ENCODE peak calls at places on chromosomes 4 and X, in ten cellular contexts. X, J, W, M, U, G, T, Y, L and O are unnamed samples.
A peak's percentile ranks its signal among the peaks of the same experiment; 100 is the strongest.

GRCh38 chr4:72319596-72319995 is 249.4 kb downstream of the ADAMTS3 start:
- DNase-seq in G (no peak), W (no peak), M (peak; percentile 69), Y (peak; percentile 86), L (peak; percentile 11), T (peak; percentile 15), J (no peak), U (no peak), X (no peak), O (peak; percentile 76)

GRCh38 chrX:50075630-50076349 is 125.0 kb downstream of the AKAP4 start:
- DNase-seq in T (no peak), U (no peak), J (no peak), G (no peak), Y (no peak), M (no peak), X (no peak), L (no peak), W (no peak), O (no peak)

GRCh38 chr4:24659241-24659961 is 75.0 kb upstream of the DHX15 start:
- DNase-seq in M (no peak), Y (no peak), G (no peak), U (no peak), W (no peak), T (peak; percentile 46), J (no peak), X (no peak), L (no peak), O (no peak)

GRCh38 chrX:54950730-54951375 is 30.2 kb downstream of the TRO start:
- DNase-seq in G (no peak), Y (no peak), J (no peak), X (no peak), W (no peak), T (no peak), M (no peak), L (no peak), U (peak; percentile 40), O (no peak)

GRCh38 chr4:143512978-143513313 is 556 bp upstream of the SMARCA5 start:
- DNase-seq in X (no peak), L (no peak), W (no peak), G (no peak), U (no peak), M (no peak), Y (no peak), J (no peak), T (no peak), O (no peak)

GRCh38 chr4:148444296-148445070 is 2.3 kb upstream of the NR3C2 start:
- DNase-seq in U (peak; percentile 62), J (no peak), X (no peak), L (no peak), W (peak; percentile 7), T (no peak), M (no peak), G (peak; percentile 42), Y (peak; percentile 40), O (no peak)

GRCh38 chr4:158769175-158769831 is 477 bp downstream of the FNIP2 start:
- DNase-seq in X (no peak), U (peak; percentile 62), L (no peak), J (peak; percentile 34), M (no peak), G (peak; percentile 55), T (no peak), W (peak; percentile 49), Y (peak; percentile 50), O (no peak)

GRCh38 chr4:153763404-153763803 is 3.6 kb upstream of the RNF175 start:
- DNase-seq in U (no peak), G (no peak), X (no peak), T (no peak), Y (peak; percentile 28), M (no peak), J (no peak), W (no peak), L (no peak), O (no peak)

DNA sequence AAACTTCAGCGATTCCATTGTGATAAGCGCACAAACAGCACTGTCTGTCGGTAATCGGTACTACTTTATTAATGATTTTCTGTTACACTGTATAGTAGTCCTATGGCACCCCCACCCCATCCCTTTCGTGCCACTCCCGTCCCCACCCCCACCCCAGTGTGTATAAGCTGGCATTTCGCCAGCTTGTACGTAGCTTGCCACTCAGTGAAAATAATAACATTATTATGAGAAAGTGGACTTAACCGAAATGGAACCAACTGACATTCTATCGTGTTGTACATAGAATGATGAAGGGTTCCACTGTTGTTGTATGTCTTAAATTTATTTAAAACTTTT is 4.8 kb downstream of the MID1IP1 start:
- DNase-seq in T (no peak), U (peak; percentile 22), X (no peak), W (peak; percentile 21), L (no peak), Y (peak; percentile 66), M (no peak), J (no peak), G (no peak), O (no peak)
- H3K4me3 ChIP-seq in T (peak overlapping the region; percentile 69), U (peak overlapping the region; percentile 48), X (peak overlapping the region; percentile 66), W (peak overlapping the region; percentile 86), L (peak overlapping the region; percentile 75), Y (peak overlapping the region; percentile 47), M (peak overlapping the region; percentile 91), J (peak overlapping the region; percentile 72), G (peak overlapping the region; percentile 76), O (peak overlapping the region; percentile 64)

GRCh38 chr4:120922390-120923200 is at the start of gene PRDM5:
- DNase-seq in L (no peak), U (peak; percentile 71), W (no peak), X (no peak), G (peak; percentile 77), Y (peak; percentile 74), M (peak; percentile 40), J (peak; percentile 72), T (peak; percentile 76), O (peak; percentile 65)
- TF ChIP-seq CTCF in L (peak; percentile 28), U (no peak), W (no peak), X (no peak), G (peak; percentile 16), Y (peak; percentile 26), M (no peak), J (peak; percentile 37), T (peak; percentile 12), O (peak; percentile 12)

DNA sequence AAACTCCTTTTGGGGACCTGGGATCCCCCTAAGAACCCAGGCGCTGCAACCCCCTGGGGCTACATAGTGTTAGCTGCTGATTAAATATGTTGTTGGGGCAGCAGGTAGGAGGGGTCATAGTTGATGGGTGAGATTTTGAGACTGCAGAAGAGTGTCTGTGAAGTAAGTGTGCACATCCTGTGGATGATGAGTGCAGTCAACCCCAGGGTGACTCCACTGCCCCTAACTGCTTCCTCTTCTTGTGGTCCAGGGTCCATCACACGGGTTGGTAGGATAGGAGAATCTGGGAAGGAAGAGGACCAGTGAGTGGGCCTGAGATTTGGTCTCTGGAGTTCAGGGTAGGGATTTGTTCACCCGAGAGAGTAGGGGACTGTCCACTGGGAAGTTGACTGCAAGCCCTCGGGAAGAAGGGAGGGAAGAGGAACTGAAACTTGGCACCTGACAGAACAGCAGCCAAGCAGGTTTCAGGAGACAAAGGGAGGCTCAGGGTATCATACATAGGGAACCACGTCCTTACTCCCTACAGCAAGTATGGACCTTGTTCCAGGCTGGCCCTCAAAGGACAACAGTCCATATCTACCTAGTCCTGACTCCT is 8.5 kb downstream of the DLG3 start:
- DNase-seq in L (no peak), T (no peak), G (no peak), W (no peak), J (no peak), U (no peak), M (no peak), Y (no peak), X (no peak), O (no peak)
- H3K4me3 ChIP-seq in L (peak overlapping the region; percentile 64), T (peak overlapping the region; percentile 37), G (no peak overlapping the region), W (no peak overlapping the region), J (no peak overlapping the region), U (peak overlapping the region; percentile 25), M (no peak overlapping the region), Y (peak overlapping the region; percentile 55), X (peak overlapping the region; percentile 41), O (peak overlapping the region; percentile 51)

DNA sequence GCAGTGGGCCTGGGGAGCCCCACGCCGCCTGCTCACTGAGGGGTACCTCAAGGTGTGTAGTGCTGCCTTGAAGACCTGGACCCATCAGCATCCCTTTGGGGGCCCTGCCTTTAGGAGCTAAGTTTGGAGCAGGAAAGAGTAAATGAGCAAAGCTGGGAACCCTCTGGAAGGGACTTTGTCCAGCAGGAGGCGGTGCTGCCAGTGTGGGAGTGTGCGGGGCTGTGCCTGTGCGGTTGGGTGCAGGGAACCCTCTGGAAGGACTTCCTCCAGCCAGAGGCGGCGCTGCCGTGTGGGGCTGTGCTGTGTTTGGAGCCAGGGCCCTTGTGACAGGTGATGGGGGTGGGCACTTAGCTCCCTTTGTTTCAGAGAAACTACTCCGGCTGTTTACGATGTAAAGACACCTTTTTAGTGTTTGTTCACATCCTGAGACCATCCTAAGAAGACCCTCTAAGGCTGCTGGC is 25.8 kb downstream of the RGS12 start:
- DNase-seq in M (no peak), Y (no peak), G (no peak), X (no peak), U (no peak), T (no peak), W (peak; percentile 50), J (no peak), L (no peak), O (no peak)
- TF ChIP-seq CTCF in M (peak; percentile 15), Y (no peak), G (peak; percentile 55), X (peak; percentile 9), U (no peak), T (no peak), W (peak; percentile 71), J (peak; percentile 21), L (no peak), O (peak; percentile 24)

GRCh38 chr4:11549525-11549924 is 120.8 kb upstream of the HS3ST1 start:
- DNase-seq in J (no peak), W (no peak), L (peak; percentile 46), M (peak; percentile 67), T (no peak), X (no peak), U (no peak), Y (no peak), G (no peak), O (no peak)
- H3K4me3 ChIP-seq in J (no peak overlapping the region), W (no peak overlapping the region), L (no peak overlapping the region), M (no peak overlapping the region), T (no peak overlapping the region), X (no peak overlapping the region), U (no peak overlapping the region), Y (no peak overlapping the region), G (no peak overlapping the region), O (no peak overlapping the region)

DNA sequence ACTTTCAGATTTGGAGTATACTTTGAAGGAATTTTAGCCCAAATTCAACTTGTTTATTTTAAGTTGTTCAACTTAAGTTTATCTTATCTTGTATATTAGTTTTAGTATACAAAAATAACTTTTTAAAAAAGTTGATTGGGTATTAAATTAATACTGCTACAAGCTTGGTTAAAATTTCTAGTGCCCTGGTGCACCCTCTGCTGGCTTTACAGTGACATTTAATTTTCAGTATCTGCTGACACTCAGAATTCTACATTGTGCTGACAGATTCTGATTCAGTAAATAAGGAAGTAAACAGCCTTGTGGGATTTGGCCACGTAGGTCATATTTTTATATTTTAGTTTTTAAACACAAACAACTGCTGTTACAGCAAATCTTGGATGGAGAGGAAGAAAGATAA is 2.9 kb downstream of the EDA start:
- DNase-seq in J (peak; percentile 49), Y (peak; percentile 13), T (peak; percentile 47), L (no peak), X (no peak), G (peak; percentile 12), W (no peak), U (no peak), M (peak; percentile 2), O (no peak)
- TF ChIP-seq CTCF in J (peak; percentile 52), Y (peak; percentile 5), T (peak; percentile 43), L (peak; percentile 29), X (no peak), G (no peak), W (peak; percentile 46), U (peak; percentile 43), M (peak; percentile 40), O (peak; percentile 22)